ENCODE peak calls at places on chromosome 1, in five cellular contexts. K is natural killer cell, I is uterus, G is brain microvascular endothelial cell, F is BE2C. D is an unnamed sample.

GRCh38 chr1:115677172-115677542 is 35.4 kb downstream of the VANGL1 start:
- DNase-seq in K (no peak), I (no peak), G (peak), F (no peak), D (no peak)

GRCh38 chr1:65113298-65113697 is 34.7 kb upstream of the AK4 start:
- DNase-seq in K (no peak), I (no peak), G (no peak), F (no peak), D (no peak)

GRCh38 chr1:145872421-145872891 is 13.2 kb downstream of the ANKRD35 start:
- DNase-seq in K (no peak), I (peak), G (no peak), F (no peak), D (no peak)

GRCh38 chr1:220391426-220391825 is 119.2 kb upstream of the RAB3GAP2 start:
- DNase-seq in K (no peak), I (no peak), G (no peak), F (no peak), D (no peak)

GRCh38 chr1:25360596-25361581 is 22.8 kb downstream of the TMEM50A start:
- DNase-seq in K (no peak), I (no peak), G (peak), F (no peak), D (no peak)

GRCh38 chr1:26293911-26294463 is 12.4 kb downstream of the UBXN11 start:
- DNase-seq in K (no peak), I (no peak), G (no peak), F (no peak), D (peak)

GRCh38 chr1:179493323-179493722 is 82.4 kb downstream of the NPHS2 start:
- DNase-seq in K (no peak), I (no peak), G (peak), F (no peak), D (no peak)

GRCh38 chr1:234208791-234209190 is 164.5 kb upstream of the COA6 start:
- DNase-seq in K (no peak), I (no peak), G (no peak), F (no peak), D (no peak)

GRCh38 chr1:21232044-21232443 is 55.3 kb upstream of the EIF4G3 start:
- DNase-seq in K (no peak), I (peak), G (peak), F (peak), D (no peak)

GRCh38 chr1:9075023-9075422 is 5.6 kb upstream of the SLC2A5 start:
- DNase-seq in K (no peak), I (peak), G (no peak), F (no peak), D (no peak)

GRCh38 chr1:41504126-41505035 is 19.9 kb upstream of the EDN2 start:
- DNase-seq in K (no peak), I (no peak), G (peak), F (peak), D (no peak)

GRCh38 chr1:93814059-93814794 is 64.8 kb downstream of the DNTTIP2 start:
- DNase-seq in K (peak), I (peak), G (peak), F (peak), D (no peak)

GRCh38 chr1:2879026-2879425 is 77.5 kb upstream of the TTC34 start:
- DNase-seq in K (no peak), I (no peak), G (no peak), F (no peak), D (no peak)

GRCh38 chr1:94927405-94928175 is 680 bp upstream of the CNN3 start:
- DNase-seq in K (peak), I (peak), G (peak), F (no peak), D (no peak)

GRCh38 chr1:37471345-37472231 is 2.8 kb upstream of the ZC3H12A start:
- DNase-seq in K (no peak), I (peak), G (peak), F (peak), D (peak)

GRCh38 chr1:234553241-234554156 is 56.5 kb downstream of the IRF2BP2 start:
- DNase-seq in K (no peak), I (peak), G (peak), F (peak), D (no peak)

GRCh38 chr1:228921473-228921872 is 186.2 kb downstream of the RHOU start:
- DNase-seq in K (peak), I (no peak), G (no peak), F (no peak), D (peak)

GRCh38 chr1:183279835-183280234 is 93.8 kb downstream of the LAMC2 start:
- DNase-seq in K (no peak), I (no peak), G (peak), F (no peak), D (peak)

GRCh38 chr1:115648717-115649691 is 7.2 kb downstream of the VANGL1 start:
- DNase-seq in K (no peak), I (no peak), G (no peak), F (no peak), D (no peak)

GRCh38 chr1:154759793-154760192 is 110.3 kb downstream of the KCNN3 start:
- DNase-seq in K (no peak), I (peak), G (no peak), F (no peak), D (no peak)

GRCh38 chr1:50300303-50300702 is 122.9 kb downstream of the DMRTA2 start:
- DNase-seq in K (no peak), I (no peak), G (no peak), F (peak), D (no peak)

GRCh38 chr1:30412241-30413110 is 310.9 kb downstream of the MATN1 start:
- DNase-seq in K (peak), I (peak), G (peak), F (no peak), D (no peak)

GRCh38 chr1:206526064-206526911 is 19.0 kb downstream of the RASSF5 start:
- DNase-seq in K (no peak), I (no peak), G (no peak), F (no peak), D (no peak)

GRCh38 chr1:53195913-53196484 is 625 bp upstream of the CPT2 start:
- DNase-seq in K (no peak), I (peak), G (no peak), F (no peak), D (no peak)
- TF ChIP-seq CTCF in K (no peak), I (no peak), G (no peak), F (no peak), D (no peak)

GRCh38 chr1:165688046-165688445 is 10.3 kb downstream of the ALDH9A1 start:
- DNase-seq in K (no peak), I (no peak), G (no peak), F (no peak), D (no peak)

GRCh38 chr1:165686971-165687433 is 11.4 kb downstream of the ALDH9A1 start:
- DNase-seq in K (no peak), I (no peak), G (no peak), F (no peak), D (no peak)

GRCh38 chr1:165683848-165684485 is 14.4 kb downstream of the ALDH9A1 start:
- DNase-seq in K (no peak), I (no peak), G (no peak), F (no peak), D (no peak)

GRCh38 chr1:165686121-165686970 is 12.0 kb downstream of the ALDH9A1 start:
- DNase-seq in K (no peak), I (no peak), G (no peak), F (no peak), D (no peak)
- TF ChIP-seq CTCF in K (no peak), I (no peak), G (peak), F (peak), D (no peak)

GRCh38 chr1:207817166-207817565 is 65.3 kb downstream of the CD46 start:
- DNase-seq in K (no peak), I (peak), G (no peak), F (no peak), D (no peak)
- TF ChIP-seq CTCF in K (no peak), I (no peak), G (no peak), F (no peak), D (no peak)

DNA sequence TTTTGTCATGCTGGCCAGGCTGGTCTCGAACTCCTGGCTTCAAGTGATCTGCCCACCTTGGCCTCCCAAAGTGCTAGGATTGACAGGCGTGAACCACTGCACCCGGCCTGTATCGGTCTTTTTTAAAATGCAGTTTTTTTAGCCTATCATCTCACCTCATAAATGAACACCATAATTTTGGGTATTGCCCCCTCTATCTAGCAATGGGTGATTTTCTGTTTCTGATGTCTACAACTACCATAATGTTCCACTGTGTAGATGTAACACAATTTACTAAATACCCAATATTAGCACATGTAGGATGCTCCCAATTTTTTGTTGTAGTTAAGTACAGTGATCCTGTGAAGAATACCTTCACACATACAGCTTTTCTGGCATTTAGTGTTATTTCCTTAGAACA is 2.0 kb upstream of the CAMTA1 start:
- DNase-seq in K (no peak), I (no peak), G (no peak), F (no peak), D (no peak)
- TF ChIP-seq CTCF in K (no peak), I (no peak), G (no peak), F (no peak), D (no peak)

DNA sequence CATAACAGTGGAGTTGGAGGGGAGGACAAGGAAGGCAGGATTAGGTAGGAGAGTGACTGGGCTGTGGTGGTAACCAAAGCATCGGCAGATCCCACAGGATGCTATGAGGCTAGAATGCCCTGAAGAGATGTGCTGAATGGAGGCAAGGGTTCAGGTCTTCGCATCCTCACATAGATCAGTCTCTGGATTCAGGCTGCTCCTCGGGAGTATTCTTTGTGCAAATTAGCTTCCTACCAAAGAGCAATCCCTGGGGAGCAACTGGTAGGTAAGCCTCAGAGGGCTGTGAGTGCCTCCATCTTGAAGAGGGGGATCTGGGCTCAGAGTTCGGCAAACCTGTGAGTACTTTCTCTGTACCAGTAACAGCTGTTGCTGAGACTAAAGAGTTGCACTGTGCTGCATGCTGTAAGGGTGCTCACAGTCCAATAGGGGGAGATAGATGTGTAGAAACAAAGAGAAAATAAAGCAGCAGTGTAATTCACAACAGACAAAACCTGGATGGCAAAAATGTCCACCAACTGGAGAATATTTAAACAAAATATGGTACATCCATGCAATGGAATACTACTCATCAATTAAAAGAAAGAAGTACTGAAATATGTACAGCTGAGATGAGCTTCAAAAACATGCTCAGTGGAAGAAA is 322.4 kb upstream of the DEPDC1 start:
- DNase-seq in K (no peak), I (no peak), G (peak), F (no peak), D (no peak)
- TF ChIP-seq CTCF in K (no peak), I (peak), G (peak), F (no peak), D (no peak)

DNA sequence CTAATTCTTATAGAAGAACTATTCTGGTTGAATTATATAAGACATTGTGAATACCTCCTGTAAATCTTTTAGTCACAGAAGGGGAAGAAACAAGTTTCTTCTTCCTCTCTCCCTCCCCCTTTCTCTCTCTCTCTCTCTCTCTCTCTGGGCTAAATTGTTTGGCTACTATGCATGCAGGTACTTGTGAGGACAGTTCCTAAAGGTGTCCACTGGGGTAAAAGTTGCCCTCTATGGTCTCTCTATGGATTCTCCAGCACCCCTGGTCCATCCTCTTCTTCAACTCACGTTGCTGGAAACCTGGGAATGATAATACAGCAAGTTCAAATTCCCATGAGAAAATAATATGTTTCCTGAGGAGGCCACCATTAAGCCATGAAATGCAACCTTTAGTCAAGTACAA is 5.8 kb downstream of the OR6K3 start:
- DNase-seq in K (no peak), I (no peak), G (no peak), F (no peak), D (no peak)
- TF ChIP-seq CTCF in K (no peak), I (no peak), G (no peak), F (no peak), D (no peak)

GRCh38 chr1:107276247-107276646 is 135.4 kb downstream of the NTNG1 start:
- DNase-seq in K (no peak), I (no peak), G (no peak), F (no peak), D (no peak)
- TF ChIP-seq CTCF in K (no peak), I (no peak), G (no peak), F (no peak), D (no peak)

GRCh38 chr1:88683848-88684481 is at the start of gene PKN2:
- DNase-seq in K (peak), I (peak), G (peak), F (peak), D (peak)
- TF ChIP-seq CTCF in K (no peak), I (peak), G (peak), F (no peak), D (no peak)

GRCh38 chr1:42658880-42659337 is 686 bp downstream of the PPIH start:
- DNase-seq in K (no peak), I (no peak), G (peak), F (no peak), D (no peak)

GRCh38 chr1:42660907-42661500 is 2.8 kb downstream of the PPIH start:
- DNase-seq in K (no peak), I (no peak), G (no peak), F (no peak), D (no peak)

DNA sequence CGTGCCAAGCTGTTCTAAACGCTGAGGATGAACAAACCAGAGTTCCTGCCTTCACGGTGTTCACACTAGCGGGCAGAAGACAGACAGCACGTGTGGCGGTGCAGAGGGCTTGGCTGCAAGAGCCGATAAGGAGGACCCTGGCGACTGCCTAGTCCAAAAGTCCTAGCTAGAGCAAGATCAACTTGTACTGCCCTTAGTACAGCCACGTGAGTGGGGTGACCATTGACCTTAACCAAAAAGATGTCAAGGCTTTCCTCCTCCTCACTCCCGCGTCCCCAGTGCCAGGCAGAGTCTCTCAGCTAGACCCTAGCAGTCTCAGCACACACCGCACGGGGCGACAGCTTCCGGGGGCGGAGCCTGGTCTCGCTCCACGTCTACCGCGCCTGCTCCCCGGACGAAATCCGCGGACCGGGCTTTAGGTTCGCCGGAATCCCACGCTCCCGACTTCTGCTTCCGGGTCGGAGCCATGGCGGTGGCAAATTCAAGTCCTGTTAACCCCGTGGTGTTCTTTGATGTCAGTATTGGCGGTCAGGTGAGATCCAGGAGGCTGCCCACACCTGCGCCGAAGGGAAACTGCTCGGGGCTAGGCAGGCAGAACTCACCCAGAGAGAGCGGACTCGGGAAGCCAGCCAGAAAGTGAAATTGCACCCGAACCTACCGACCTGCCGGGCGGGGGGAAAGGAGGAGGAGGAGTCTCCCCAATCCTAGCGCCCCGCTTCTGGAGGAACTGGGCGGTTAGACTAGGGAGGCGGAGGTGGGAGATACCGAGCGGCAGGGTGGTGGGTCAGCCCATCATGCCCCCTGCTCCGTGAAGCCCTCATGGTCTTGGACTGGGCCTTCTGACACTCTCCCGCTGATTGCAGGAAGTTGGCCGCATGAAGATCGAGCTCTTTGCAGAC is at the start of gene PPIH:
- DNase-seq in K (peak), I (peak), G (peak), F (peak), D (peak)
- TF ChIP-seq CTCF in K (no peak), I (peak), G (peak), F (no peak), D (no peak)